ENCODE peak calls at places on chromosomes 1 and 21, in nine cellular contexts. W is HAP-1, O is GM18507, N is fibroblast of gingiva, X is fibroblast of mammary gland, Y is GOT3, U is psoas muscle, K is T follicular helper cell, Z is HEK293T. J is an unnamed sample.

GRCh38 chr1:1371741-1372711 is 3.0 kb downstream of the AURKAIP1 start:
- DNase-seq in U (peak), W (peak), O (peak), K (peak), Y (no peak), Z (peak), N (no peak), X (peak), J (peak)

GRCh38 chr1:213647864-213648650 is 339.7 kb upstream of the PROX1 start:
- DNase-seq in K (no peak), X (no peak), W (no peak), Y (no peak), U (no peak), N (no peak), Z (no peak), O (no peak), J (no peak)

GRCh38 chr21:32597205-32597604 is 11.9 kb upstream of the TCP10L start:
- DNase-seq in K (no peak), U (no peak), X (peak), Y (no peak), W (no peak), N (peak), O (no peak), Z (no peak), J (no peak)

GRCh38 chr21:26946744-26947446 is 20.0 kb downstream of the ADAMTS5 start:
- DNase-seq in W (no peak), N (no peak), Y (no peak), O (no peak), K (no peak), X (peak), U (no peak), Z (no peak), J (no peak)

GRCh38 chr1:116111196-116112021 is at the start of gene MAB21L3:
- DNase-seq in X (no peak), Z (no peak), K (no peak), Y (no peak), W (no peak), O (no peak), U (no peak), N (no peak), J (peak)

GRCh38 chr1:16061255-16061654 is 12.2 kb downstream of the FAM131C start:
- DNase-seq in U (no peak), Z (no peak), O (no peak), W (no peak), K (no peak), X (no peak), Y (no peak), N (no peak), J (no peak)

GRCh38 chr1:162302660-162303344 is 73.9 kb downstream of the SPATA46 start:
- DNase-seq in W (no peak), O (no peak), N (peak), Z (no peak), X (peak), U (no peak), Y (no peak), K (no peak), J (peak)

GRCh38 chr1:65605621-65606020 is 185.2 kb downstream of the LEPR start:
- DNase-seq in W (no peak), N (peak), X (peak), Z (no peak), U (no peak), K (no peak), O (no peak), Y (no peak), J (peak)

GRCh38 chr21:7947422-7947821 is 2574.0 kb upstream of the TPTE start:
- DNase-seq in W (no peak), Z (no peak), K (no peak), U (no peak), X (no peak), Y (no peak), N (no peak), O (no peak), J (no peak)

GRCh38 chr1:224076407-224076806 is 37.5 kb upstream of the FBXO28 start:
- DNase-seq in Z (no peak), X (no peak), K (no peak), O (no peak), W (no peak), N (no peak), U (no peak), Y (no peak), J (no peak)

GRCh38 chr1:116737855-116738318 is 16.3 kb upstream of the CD2 start:
- DNase-seq in U (no peak), N (no peak), Z (no peak), Y (no peak), K (no peak), O (no peak), X (no peak), W (no peak), J (no peak)

GRCh38 chr1:43864111-43865045 is 69.2 kb upstream of the ARTN start:
- DNase-seq in Z (no peak), W (no peak), K (no peak), N (no peak), U (no peak), Y (no peak), X (no peak), O (no peak), J (peak)

GRCh38 chr1:218772575-218772974 is 401.1 kb upstream of the LYPLAL1 start:
- DNase-seq in U (no peak), Z (no peak), X (peak), Y (no peak), O (no peak), N (peak), W (no peak), K (no peak), J (peak)

J was measured in cardiac muscle cell.